ENCODE peak calls at places on chromosomes 2 and 18, in eight cellular contexts. H is ELR; V is cardiac muscle cell; X is upper lobe of left lung; S is ACHN; T is activated CD4-positive, alpha-beta T cell treated with anti-CD3 and anti-CD28 coated beads, Interleukin-2, amount 50 U/mL, for 4 hours; E is AG09319; G is GM20000. R is an unnamed sample.

GRCh38 chr2:573025-573424 is 104.2 kb downstream of the TMEM18 start:
- DNase-seq in H (no peak), V (no peak), X (no peak), S (no peak), T (no peak), E (no peak), G (no peak), R (no peak)

GRCh38 chr2:85154048-85154753 is 21.0 kb downstream of the TCF7L1 start:
- DNase-seq in H (no peak), V (peak), X (peak), S (no peak), T (no peak), E (no peak), G (no peak), R (no peak)

GRCh38 chr2:65551528-65551927 is 119.1 kb upstream of the SPRED2 start:
- DNase-seq in H (no peak), V (no peak), X (no peak), S (no peak), T (no peak), E (no peak), G (no peak), R (no peak)

GRCh38 chr2:120715941-120716340 is 19.7 kb upstream of the GLI2 start:
- DNase-seq in H (no peak), V (no peak), X (no peak), S (no peak), T (no peak), E (no peak), G (no peak), R (no peak)

GRCh38 chr2:38765149-38765548 is 12.9 kb upstream of the GEMIN6 start:
- DNase-seq in H (peak), V (peak), X (no peak), S (peak), T (no peak), E (no peak), G (no peak), R (no peak)

GRCh38 chr2:193703411-193703810 is 1508.7 kb upstream of the TMEFF2 start:
- DNase-seq in H (peak), V (no peak), X (no peak), S (no peak), T (no peak), E (no peak), G (no peak), R (no peak)

GRCh38 chr2:111972955-111973565 is 74.7 kb downstream of the MERTK start:
- DNase-seq in H (peak), V (no peak), X (peak), S (no peak), T (no peak), E (no peak), G (no peak), R (no peak)

GRCh38 chr18:9353596-9353995 is 19.0 kb downstream of the TWSG1 start:
- DNase-seq in H (no peak), V (no peak), X (no peak), S (no peak), T (no peak), E (no peak), G (peak), R (no peak)

GRCh38 chr2:57701391-57701791 is 345.2 kb upstream of the VRK2 start:
- DNase-seq in H (no peak), V (no peak), X (no peak), S (peak), T (no peak), E (no peak), G (no peak), R (no peak)

GRCh38 chr2:207487650-207488315 is 42.0 kb upstream of the CREB1 start:
- DNase-seq in H (peak), V (peak), X (no peak), S (peak), T (no peak), E (no peak), G (no peak), R (no peak)

GRCh38 chr18:28802546-28802945 is 625.6 kb upstream of the CDH2 start:
- DNase-seq in H (peak), V (peak), X (no peak), S (no peak), T (no peak), E (no peak), G (no peak), R (no peak)

GRCh38 chr2:30675758-30676157 is 131.5 kb downstream of the CAPN13 start:
- DNase-seq in H (peak), V (no peak), X (no peak), S (no peak), T (no peak), E (no peak), G (no peak), R (no peak)

GRCh38 chr2:72859831-72860262 is 27.4 kb upstream of the SPR start:
- DNase-seq in H (peak), V (peak), X (peak), S (peak), T (peak), E (peak), G (peak), R (peak)

GRCh38 chr2:135473567-135473966 is 57.5 kb downstream of the ZRANB3 start:
- DNase-seq in H (peak), V (peak), X (no peak), S (peak), T (peak), E (no peak), G (peak), R (peak)

GRCh38 chr2:207767461-207768167 is 2.1 kb downstream of the FZD5 start:
- DNase-seq in H (no peak), V (peak), X (peak), S (no peak), T (no peak), E (no peak), G (peak), R (peak)

GRCh38 chr18:37270046-37270665 is 295.4 kb downstream of the CELF4 start:
- DNase-seq in H (peak), V (peak), X (peak), S (peak), T (no peak), E (peak), G (peak), R (peak)

R was measured in HuH-7.5.